ENCODE peak calls at places on chromosomes 4 and X, in six cellular contexts. D, F, K, G, V and O are unnamed samples.

GRCh38 chrX:31006027-31006426 is 65.8 kb downstream of the FTHL17 start:
- DNase-seq in F (no peak), G (no peak), K (no peak), D (no peak), V (no peak), O (no peak)

GRCh38 chr4:140448162-140448561 is 20.7 kb upstream of the CLGN start:
- DNase-seq in D (no peak), F (no peak), V (no peak), K (no peak), G (no peak), O (no peak)

GRCh38 chr4:134408897-134409296 is 207.3 kb upstream of the PABPC4L start:
- DNase-seq in K (no peak), G (no peak), D (no peak), V (no peak), F (no peak), O (no peak)

GRCh38 chr4:65670331-65671031 is at the start of gene EPHA5:
- DNase-seq in G (peak), F (no peak), D (no peak), V (peak), K (peak), O (no peak)

GRCh38 chrX:12139934-12140611 is 1.8 kb downstream of the FRMPD4 start:
- DNase-seq in D (no peak), K (no peak), G (no peak), V (no peak), F (no peak), O (no peak)

GRCh38 chr4:156495109-156495508 is 476.5 kb downstream of the PDGFC start:
- DNase-seq in K (no peak), D (no peak), G (no peak), V (no peak), F (no peak), O (no peak)

GRCh38 chr4:185247151-185247550 is 37.8 kb downstream of the SNX25 start:
- DNase-seq in F (no peak), G (no peak), K (no peak), V (no peak), D (no peak), O (no peak)

GRCh38 chr4:4384837-4385236 is 2.1 kb upstream of the NSG1 start:
- DNase-seq in V (peak), F (no peak), K (peak), D (peak), G (peak), O (peak)

GRCh38 chrX:68685722-68686683 is 38.5 kb downstream of the STARD8 start:
- DNase-seq in D (peak), G (no peak), V (no peak), K (peak), F (no peak), O (no peak)

GRCh38 chrX:124256209-124256608 is 76.3 kb upstream of the TEX13D start:
- DNase-seq in D (no peak), K (no peak), F (no peak), G (no peak), V (no peak), O (no peak)

GRCh38 chrX:1496076-1496475 is 40.9 kb downstream of the P2RY8 start:
- DNase-seq in V (no peak), D (no peak), K (no peak), G (no peak), F (no peak), O (no peak)

GRCh38 chrX:1491851-1492349 is 39.2 kb upstream of the ASMTL start:
- DNase-seq in F (peak), V (peak), K (peak), D (peak), G (no peak), O (peak)

GRCh38 chrX:1493317-1493856 is 40.7 kb upstream of the ASMTL start:
- DNase-seq in D (no peak), K (no peak), V (no peak), F (no peak), G (no peak), O (no peak)

GRCh38 chrX:1492421-1493012 is 39.8 kb upstream of the ASMTL start:
- DNase-seq in K (no peak), G (no peak), D (no peak), F (no peak), V (no peak), O (no peak)

DNA sequence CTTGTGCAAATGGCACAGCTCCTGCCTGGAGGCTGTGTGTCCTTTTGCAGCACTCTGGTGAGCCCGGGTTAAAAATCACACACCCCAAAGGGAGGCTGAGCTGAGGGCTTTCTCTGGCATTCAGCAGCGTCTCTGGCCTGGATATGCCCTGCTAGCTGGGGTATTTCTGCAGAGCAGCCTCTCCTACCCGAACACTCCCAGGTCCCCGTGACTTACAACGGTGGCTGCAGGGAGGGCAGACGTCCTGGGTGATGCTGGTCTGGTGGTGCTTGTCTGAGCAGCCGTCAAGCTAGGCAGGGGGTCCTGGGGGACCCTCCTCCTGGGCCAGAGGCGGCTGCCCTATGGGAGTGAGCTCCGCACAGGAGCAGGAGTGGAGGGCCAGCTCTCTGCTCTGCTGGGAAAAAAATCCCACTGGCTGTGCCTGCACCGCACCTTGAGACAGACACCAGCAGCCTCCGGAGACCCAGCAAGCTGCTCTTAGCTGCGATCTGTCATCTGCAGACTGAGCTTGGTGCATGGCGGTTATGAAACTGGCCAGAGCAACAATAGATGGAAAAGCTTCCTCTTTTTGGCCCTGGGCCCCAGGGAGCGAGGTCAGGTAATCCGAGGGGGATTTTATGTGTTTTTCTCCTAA is 41.3 kb upstream of the ASMTL start:
- DNase-seq in G (no peak), V (no peak), F (no peak), K (no peak), D (no peak), O (no peak)
- H3K4me3 ChIP-seq in G (peak), V (no peak), F (peak), K (no peak), D (no peak), O (no peak)

GRCh38 chrX:71533850-71534515 is 1.1 kb downstream of the OGT start:
- DNase-seq in D (peak), F (no peak), V (peak), G (no peak), K (peak), O (no peak)
- TF ChIP-seq JUND in D (no peak), F (no peak), V (no peak), G (no peak), K (no peak), O (no peak)

DNA sequence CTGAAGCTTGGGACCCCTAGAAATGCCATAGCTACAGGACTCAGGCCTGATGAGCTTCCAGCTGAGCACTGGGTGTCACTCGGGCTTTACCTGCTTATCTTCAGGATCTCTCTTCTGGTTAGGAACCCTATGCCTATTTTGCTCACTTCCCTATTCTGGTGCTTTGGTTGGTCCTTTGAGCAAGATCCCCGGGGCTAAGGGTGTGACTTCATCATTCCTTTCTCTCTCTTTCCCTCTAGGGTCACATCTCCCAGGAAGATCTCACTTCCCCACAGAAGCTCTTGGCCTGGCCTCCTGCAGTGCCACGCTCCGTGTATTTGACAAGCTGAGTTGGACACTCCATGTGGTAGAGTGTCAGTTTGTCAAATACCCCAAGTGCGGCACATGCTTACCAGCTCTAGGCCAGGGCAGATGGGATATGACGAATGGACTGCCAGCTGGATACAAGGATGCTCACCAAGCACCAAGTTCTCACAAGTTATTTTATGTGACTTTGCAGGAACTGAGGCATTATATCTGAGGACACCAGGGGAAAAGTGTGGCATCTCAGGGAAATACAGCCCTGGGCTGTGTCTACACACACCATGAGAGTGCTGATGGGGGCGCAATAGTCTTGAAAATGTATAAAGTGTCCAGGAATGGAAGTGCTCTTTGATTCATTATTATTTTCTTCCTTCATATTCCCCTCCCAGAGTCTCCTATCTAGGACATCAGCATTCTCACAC is 21.1 kb downstream of the VSIG4 start:
- DNase-seq in K (no peak), F (no peak), D (no peak), G (no peak), V (no peak), O (no peak)
- H3K4me3 ChIP-seq in K (no peak), F (no peak), D (peak), G (no peak), V (no peak), O (no peak)

GRCh38 chrX:133645977-133646750 is 230.9 kb upstream of the GPC4 start:
- DNase-seq in K (no peak), D (no peak), G (no peak), V (no peak), F (no peak), O (no peak)
- TF ChIP-seq JUND in K (no peak), D (no peak), G (no peak), V (no peak), F (no peak), O (no peak)

DNA sequence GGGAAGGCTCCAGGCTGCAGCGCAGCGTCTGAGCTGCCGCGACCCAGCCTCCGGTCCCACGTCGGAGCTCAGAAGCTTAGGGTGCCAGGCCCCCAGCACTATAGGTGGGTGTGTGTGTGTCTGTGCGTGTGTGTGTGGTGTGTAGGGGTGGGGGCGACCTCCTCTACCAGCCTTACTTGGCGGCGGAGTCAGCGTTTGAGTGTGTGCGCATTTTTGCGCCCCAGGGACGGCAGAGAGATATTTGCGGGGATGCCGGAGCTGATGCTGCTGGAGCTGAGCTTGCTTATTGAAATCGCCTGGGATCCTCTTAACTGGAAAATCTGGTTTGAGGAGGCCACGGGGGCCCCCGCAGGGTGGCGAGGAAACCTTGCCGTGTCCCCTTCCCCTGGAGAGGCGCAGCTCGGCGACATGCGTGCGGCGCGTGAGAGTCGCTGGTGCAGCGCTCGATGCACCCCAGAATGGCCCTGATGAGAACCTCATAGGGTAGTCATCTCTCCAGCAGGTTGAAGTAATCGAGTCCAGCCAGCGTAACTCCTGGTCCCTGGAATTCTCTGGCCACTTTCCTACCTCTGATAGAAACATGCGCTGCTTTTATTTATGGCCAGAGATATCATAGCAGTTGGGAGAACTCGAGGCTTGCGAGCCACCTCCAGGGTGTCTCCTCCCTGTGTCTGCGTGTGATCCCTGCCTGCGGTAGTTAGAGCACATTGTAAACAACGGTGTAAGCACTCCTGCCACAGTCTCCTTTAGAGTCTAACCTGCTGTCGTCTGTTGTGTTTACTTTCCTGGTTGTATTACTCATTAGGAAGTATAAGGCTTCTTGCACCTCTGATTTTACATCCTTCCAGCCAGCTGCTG is 2.7 kb downstream of the ADGRL3 start:
- DNase-seq in D (no peak), K (peak), V (no peak), G (no peak), F (no peak), O (no peak)
- H3K4me3 ChIP-seq in D (no peak), K (no peak), V (no peak), G (peak), F (no peak), O (no peak)

GRCh38 chr4:123986268-123986798 is 589.7 kb downstream of the SPRY1 start:
- DNase-seq in V (no peak), G (no peak), K (no peak), F (no peak), D (no peak), O (no peak)
- TF ChIP-seq JUND in V (no peak), G (no peak), K (peak), F (no peak), D (no peak), O (no peak)

DNA sequence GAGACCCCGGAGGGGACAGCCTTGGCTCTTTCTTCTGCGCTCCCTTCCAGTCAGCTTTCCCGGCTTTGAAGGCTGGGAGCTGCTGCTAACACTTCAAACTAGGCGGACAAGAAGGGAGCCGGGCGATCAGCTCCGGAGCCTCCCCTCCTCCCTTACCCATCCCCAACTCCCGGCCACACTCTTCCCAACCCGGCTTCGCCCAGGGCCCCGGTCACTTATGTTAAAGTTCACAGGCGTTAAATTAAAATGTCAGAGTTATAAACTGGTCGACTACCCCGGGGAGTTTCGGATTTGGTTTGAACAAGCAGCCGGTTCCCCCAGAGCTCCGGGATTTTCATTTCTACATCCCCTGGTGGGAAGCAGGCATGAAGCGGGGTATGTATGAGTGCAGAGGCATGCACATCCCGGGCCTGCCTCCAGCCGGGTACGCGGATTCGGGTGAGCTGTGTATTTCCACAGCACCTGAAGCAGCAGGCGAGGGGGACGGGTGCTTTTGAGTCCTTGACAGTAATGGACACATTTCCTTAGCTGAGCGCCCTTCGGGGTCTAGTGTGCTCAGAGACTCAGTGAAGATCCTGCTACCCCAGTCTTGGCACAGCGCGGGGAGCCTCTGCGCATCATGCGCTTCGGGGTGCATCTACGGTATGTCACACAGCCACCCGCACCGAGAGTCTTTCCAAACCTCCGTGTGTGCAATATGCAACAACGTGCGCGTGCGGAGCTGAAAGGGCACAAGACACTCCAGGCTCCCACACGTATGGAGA is 883 bp downstream of the UNC5C start:
- DNase-seq in D (no peak), K (no peak), V (no peak), F (no peak), G (no peak), O (no peak)
- H3K4me3 ChIP-seq in D (no peak), K (peak), V (no peak), F (no peak), G (peak), O (no peak)

DNA sequence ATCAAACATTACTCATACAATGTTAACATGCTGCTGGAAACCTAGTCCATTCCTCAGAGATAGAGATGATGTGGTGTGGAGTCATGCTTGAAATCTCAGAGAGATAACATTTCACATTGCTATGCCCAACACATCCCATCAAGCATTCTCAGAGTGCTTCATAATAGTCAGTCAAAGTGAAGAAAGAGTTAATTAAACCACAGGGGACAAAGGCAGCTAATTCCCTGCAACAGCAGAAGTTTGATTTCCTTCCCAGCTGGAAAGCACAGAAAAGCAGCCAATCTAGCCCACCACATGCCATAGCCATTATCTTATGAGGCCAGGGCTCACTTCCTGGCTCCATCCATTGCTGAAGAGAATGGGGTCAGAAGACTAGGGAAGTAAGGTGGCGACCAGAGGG is 8.9 kb downstream of the KDR start:
- DNase-seq in F (no peak), V (no peak), K (no peak), G (no peak), D (no peak), O (no peak)
- TF ChIP-seq JUND in F (no peak), V (no peak), K (no peak), G (no peak), D (no peak), O (no peak)

GRCh38 chrX:76148011-76148665 is 24.7 kb upstream of the PBDC1 start:
- DNase-seq in G (no peak), D (no peak), K (no peak), V (peak), F (peak), O (no peak)
- H3K4me3 ChIP-seq in G (no peak), D (no peak), K (no peak), V (peak), F (peak), O (no peak)